ENCODE peak calls at places on chromosomes 6 and 20, in six cellular contexts. One of them, this sample, is unnamed.

GRCh38 chr20:49690899-49691620 is 22.6 kb downstream of the B4GALT5 start:
- DNase-seq in stromal cell of bone marrow: no peak
- DNase-seq in GM19239: no peak
- DNase-seq in activated T-cell treated with anti-CD3 and anti-CD28 coated beads, Interleukin-2, amount 50 U/mL, for 48 hours: no peak
- DNase-seq in cardiac muscle cell: peak; percentile 78
- DNase-seq in WTC11: no peak
- DNase-seq in this sample: no peak

GRCh38 chr20:17912916-17913315 is 55.7 kb downstream of the SNX5 start:
- DNase-seq in stromal cell of bone marrow: peak; percentile 34
- DNase-seq in GM19239: no peak
- DNase-seq in activated T-cell treated with anti-CD3 and anti-CD28 coated beads, Interleukin-2, amount 50 U/mL, for 48 hours: no peak
- DNase-seq in cardiac muscle cell: peak; percentile 35
- DNase-seq in WTC11: no peak
- DNase-seq in this sample: no peak

GRCh38 chr20:57092112-57092899 is 174.1 kb downstream of the BMP7 start:
- DNase-seq in stromal cell of bone marrow: no peak
- DNase-seq in GM19239: peak; percentile 61
- DNase-seq in activated T-cell treated with anti-CD3 and anti-CD28 coated beads, Interleukin-2, amount 50 U/mL, for 48 hours: peak; percentile 71
- DNase-seq in cardiac muscle cell: peak; percentile 57
- DNase-seq in WTC11: peak; percentile 84
- DNase-seq in this sample: peak; percentile 24

GRCh38 chr6:2958331-2958711 is 13.0 kb downstream of the SERPINB6 start:
- DNase-seq in stromal cell of bone marrow: no peak
- DNase-seq in GM19239: no peak
- DNase-seq in activated T-cell treated with anti-CD3 and anti-CD28 coated beads, Interleukin-2, amount 50 U/mL, for 48 hours: no peak
- DNase-seq in cardiac muscle cell: no peak
- DNase-seq in WTC11: no peak
- DNase-seq in this sample: peak; percentile 43

GRCh38 chr6:34990971-34991560 is 102.0 kb downstream of the ANKS1A start:
- DNase-seq in stromal cell of bone marrow: no peak
- DNase-seq in GM19239: no peak
- DNase-seq in activated T-cell treated with anti-CD3 and anti-CD28 coated beads, Interleukin-2, amount 50 U/mL, for 48 hours: no peak
- DNase-seq in cardiac muscle cell: peak; percentile 49
- DNase-seq in WTC11: no peak
- DNase-seq in this sample: no peak

GRCh38 chr6:128919412-128919811 is 36.5 kb downstream of the LAMA2 start:
- DNase-seq in stromal cell of bone marrow: peak; percentile 57
- DNase-seq in GM19239: no peak
- DNase-seq in activated T-cell treated with anti-CD3 and anti-CD28 coated beads, Interleukin-2, amount 50 U/mL, for 48 hours: no peak
- DNase-seq in cardiac muscle cell: no peak
- DNase-seq in WTC11: no peak
- DNase-seq in this sample: no peak

GRCh38 chr6:166996406-166996805 is 2.8 kb upstream of the CEP43 start:
- DNase-seq in stromal cell of bone marrow: no peak
- DNase-seq in GM19239: no peak
- DNase-seq in activated T-cell treated with anti-CD3 and anti-CD28 coated beads, Interleukin-2, amount 50 U/mL, for 48 hours: no peak
- DNase-seq in cardiac muscle cell: peak; percentile 53
- DNase-seq in WTC11: no peak
- DNase-seq in this sample: no peak

GRCh38 chr20:1440024-1440423 is 26.6 kb downstream of the NSFL1C start:
- DNase-seq in stromal cell of bone marrow: no peak
- DNase-seq in GM19239: no peak
- DNase-seq in activated T-cell treated with anti-CD3 and anti-CD28 coated beads, Interleukin-2, amount 50 U/mL, for 48 hours: no peak
- DNase-seq in cardiac muscle cell: peak; percentile 16
- DNase-seq in WTC11: peak; percentile 72
- DNase-seq in this sample: no peak

GRCh38 chr20:33474097-33474846 is 15.6 kb upstream of the CBFA2T2 start:
- DNase-seq in stromal cell of bone marrow: no peak
- DNase-seq in GM19239: no peak
- DNase-seq in activated T-cell treated with anti-CD3 and anti-CD28 coated beads, Interleukin-2, amount 50 U/mL, for 48 hours: no peak
- DNase-seq in cardiac muscle cell: peak; percentile 20
- DNase-seq in WTC11: no peak
- DNase-seq in this sample: no peak

GRCh38 chr20:58149412-58150091 is 78.9 kb downstream of the ANKRD60 start:
- DNase-seq in stromal cell of bone marrow: no peak
- DNase-seq in GM19239: no peak
- DNase-seq in activated T-cell treated with anti-CD3 and anti-CD28 coated beads, Interleukin-2, amount 50 U/mL, for 48 hours: no peak
- DNase-seq in cardiac muscle cell: no peak
- DNase-seq in WTC11: no peak
- DNase-seq in this sample: no peak

GRCh38 chr20:57498425-57499400 is 26.2 kb downstream of the CTCFL start:
- DNase-seq in stromal cell of bone marrow: no peak
- DNase-seq in GM19239: no peak
- DNase-seq in activated T-cell treated with anti-CD3 and anti-CD28 coated beads, Interleukin-2, amount 50 U/mL, for 48 hours: no peak
- DNase-seq in cardiac muscle cell: peak; percentile 44
- DNase-seq in WTC11: peak; percentile 54
- DNase-seq in this sample: no peak

GRCh38 chr6:131999545-132000146 is 48.5 kb upstream of the CCN2 start:
- DNase-seq in stromal cell of bone marrow: no peak
- DNase-seq in GM19239: no peak
- DNase-seq in activated T-cell treated with anti-CD3 and anti-CD28 coated beads, Interleukin-2, amount 50 U/mL, for 48 hours: no peak
- DNase-seq in cardiac muscle cell: no peak
- DNase-seq in WTC11: no peak
- DNase-seq in this sample: no peak

GRCh38 chr6:106765496-106765895 is 136.1 kb downstream of the QRSL1 start:
- DNase-seq in stromal cell of bone marrow: no peak
- DNase-seq in GM19239: no peak
- DNase-seq in activated T-cell treated with anti-CD3 and anti-CD28 coated beads, Interleukin-2, amount 50 U/mL, for 48 hours: no peak
- DNase-seq in cardiac muscle cell: no peak
- DNase-seq in WTC11: no peak
- DNase-seq in this sample: no peak

GRCh38 chr6:61682562-61682961 is 603.5 kb downstream of the KHDRBS2 start:
- DNase-seq in stromal cell of bone marrow: no peak
- DNase-seq in GM19239: no peak
- DNase-seq in activated T-cell treated with anti-CD3 and anti-CD28 coated beads, Interleukin-2, amount 50 U/mL, for 48 hours: no peak
- DNase-seq in cardiac muscle cell: no peak
- DNase-seq in WTC11: no peak
- DNase-seq in this sample: no peak

GRCh38 chr20:40511478-40511877 is 177.6 kb downstream of the MAFB start:
- DNase-seq in stromal cell of bone marrow: peak; percentile 82
- DNase-seq in GM19239: no peak
- DNase-seq in activated T-cell treated with anti-CD3 and anti-CD28 coated beads, Interleukin-2, amount 50 U/mL, for 48 hours: no peak
- DNase-seq in cardiac muscle cell: peak; percentile 84
- DNase-seq in WTC11: no peak
- DNase-seq in this sample: no peak

This sample was measured in heart right ventricle.